ENCODE peak calls at places on chromosomes 1 and 21, in nine cellular contexts. One of them, this sample, is unnamed.

GRCh38 chr1:206954616-206955342 is 8.5 kb upstream of the PIGR start:
- DNase-seq in upper lobe of right lung: no peak
- DNase-seq in DND-41: no peak
- DNase-seq in heart left ventricle: no peak
- DNase-seq in mucosa of descending colon: no peak
- DNase-seq in astrocyte: no peak
- DNase-seq in prostate gland: no peak
- DNase-seq in IMR-90: no peak
- DNase-seq in A549: no peak
- DNase-seq in this sample: no peak

GRCh38 chr1:210244746-210245367 is 12.3 kb downstream of the SERTAD4 start:
- DNase-seq in prostate gland: no peak
- DNase-seq in A549: no peak
- DNase-seq in mucosa of descending colon: no peak
- DNase-seq in heart left ventricle: no peak
- DNase-seq in IMR-90: no peak
- DNase-seq in DND-41: no peak
- DNase-seq in upper lobe of right lung: no peak
- DNase-seq in astrocyte: peak; percentile 78
- DNase-seq in this sample: no peak

GRCh38 chr1:197441990-197442389 is 173.9 kb downstream of the CRB1 start:
- DNase-seq in A549: no peak
- DNase-seq in astrocyte: peak; percentile 97
- DNase-seq in DND-41: no peak
- DNase-seq in heart left ventricle: peak; percentile 50
- DNase-seq in prostate gland: no peak
- DNase-seq in mucosa of descending colon: no peak
- DNase-seq in IMR-90: peak; percentile 74
- DNase-seq in upper lobe of right lung: no peak
- DNase-seq in this sample: no peak

GRCh38 chr1:24952413-24952841 is 22.4 kb upstream of the RUNX3 start:
- DNase-seq in prostate gland: no peak
- DNase-seq in mucosa of descending colon: no peak
- DNase-seq in DND-41: peak; percentile 79
- DNase-seq in astrocyte: no peak
- DNase-seq in A549: no peak
- DNase-seq in heart left ventricle: peak; percentile 3
- DNase-seq in IMR-90: no peak
- DNase-seq in upper lobe of right lung: no peak
- DNase-seq in this sample: peak; percentile 78

GRCh38 chr1:112515311-112516009 is 6.7 kb downstream of the WNT2B start:
- DNase-seq in prostate gland: no peak
- DNase-seq in mucosa of descending colon: no peak
- DNase-seq in upper lobe of right lung: no peak
- DNase-seq in IMR-90: peak; percentile 83
- DNase-seq in heart left ventricle: no peak
- DNase-seq in DND-41: no peak
- DNase-seq in A549: no peak
- DNase-seq in astrocyte: peak; percentile 62
- DNase-seq in this sample: no peak

GRCh38 chr1:117231748-117232373 is 21.1 kb upstream of the VTCN1 start:
- DNase-seq in heart left ventricle: no peak
- DNase-seq in mucosa of descending colon: no peak
- DNase-seq in astrocyte: no peak
- DNase-seq in IMR-90: no peak
- DNase-seq in A549: no peak
- DNase-seq in upper lobe of right lung: no peak
- DNase-seq in prostate gland: peak; percentile 36
- DNase-seq in DND-41: no peak
- DNase-seq in this sample: no peak

GRCh38 chr1:220700591-220701179 is 10.5 kb downstream of the C1orf115 start:
- DNase-seq in DND-41: no peak
- DNase-seq in prostate gland: peak; percentile 61
- DNase-seq in mucosa of descending colon: no peak
- DNase-seq in heart left ventricle: no peak
- DNase-seq in IMR-90: no peak
- DNase-seq in astrocyte: no peak
- DNase-seq in A549: no peak
- DNase-seq in upper lobe of right lung: no peak
- DNase-seq in this sample: no peak

GRCh38 chr1:218880484-218881060 is 293.1 kb upstream of the LYPLAL1 start:
- DNase-seq in upper lobe of right lung: no peak
- DNase-seq in A549: no peak
- DNase-seq in astrocyte: peak; percentile 11
- DNase-seq in mucosa of descending colon: no peak
- DNase-seq in heart left ventricle: no peak
- DNase-seq in DND-41: no peak
- DNase-seq in IMR-90: no peak
- DNase-seq in prostate gland: no peak
- DNase-seq in this sample: no peak

GRCh38 chr1:161198206-161198876 is 513 bp downstream of the ADAMTS4 start:
- DNase-seq in upper lobe of right lung: no peak
- DNase-seq in A549: no peak
- DNase-seq in heart left ventricle: peak; percentile 49
- DNase-seq in DND-41: no peak
- DNase-seq in prostate gland: no peak
- DNase-seq in mucosa of descending colon: no peak
- DNase-seq in astrocyte: no peak
- DNase-seq in IMR-90: no peak
- DNase-seq in this sample: no peak

GRCh38 chr21:41703857-41704501 is 62.9 kb downstream of the RIPK4 start:
- DNase-seq in IMR-90: no peak
- DNase-seq in A549: no peak
- DNase-seq in astrocyte: no peak
- DNase-seq in upper lobe of right lung: no peak
- DNase-seq in DND-41: no peak
- DNase-seq in prostate gland: peak; percentile 87
- DNase-seq in mucosa of descending colon: peak; percentile 88
- DNase-seq in heart left ventricle: no peak
- DNase-seq in this sample: no peak

GRCh38 chr1:24536391-24536840 is 19.5 kb upstream of the NCMAP start:
- DNase-seq in heart left ventricle: no peak
- DNase-seq in mucosa of descending colon: no peak
- DNase-seq in astrocyte: peak; percentile 65
- DNase-seq in A549: no peak
- DNase-seq in DND-41: peak; percentile 17
- DNase-seq in IMR-90: peak; percentile 71
- DNase-seq in prostate gland: no peak
- DNase-seq in upper lobe of right lung: no peak
- DNase-seq in this sample: peak; percentile 79

GRCh38 chr1:15939181-15940109 is 36.5 kb downstream of the ZBTB17 start:
- DNase-seq in IMR-90: peak; percentile 63
- DNase-seq in DND-41: no peak
- DNase-seq in prostate gland: peak; percentile 59
- DNase-seq in heart left ventricle: no peak
- DNase-seq in astrocyte: no peak
- DNase-seq in mucosa of descending colon: no peak
- DNase-seq in A549: peak; percentile 25
- DNase-seq in upper lobe of right lung: no peak
- DNase-seq in this sample: no peak

GRCh38 chr1:182226618-182227017 is 165.0 kb downstream of the GLUL start:
- DNase-seq in A549: no peak
- DNase-seq in prostate gland: no peak
- DNase-seq in IMR-90: no peak
- DNase-seq in heart left ventricle: no peak
- DNase-seq in DND-41: no peak
- DNase-seq in mucosa of descending colon: no peak
- DNase-seq in upper lobe of right lung: no peak
- DNase-seq in astrocyte: no peak
- DNase-seq in this sample: no peak

DNA sequence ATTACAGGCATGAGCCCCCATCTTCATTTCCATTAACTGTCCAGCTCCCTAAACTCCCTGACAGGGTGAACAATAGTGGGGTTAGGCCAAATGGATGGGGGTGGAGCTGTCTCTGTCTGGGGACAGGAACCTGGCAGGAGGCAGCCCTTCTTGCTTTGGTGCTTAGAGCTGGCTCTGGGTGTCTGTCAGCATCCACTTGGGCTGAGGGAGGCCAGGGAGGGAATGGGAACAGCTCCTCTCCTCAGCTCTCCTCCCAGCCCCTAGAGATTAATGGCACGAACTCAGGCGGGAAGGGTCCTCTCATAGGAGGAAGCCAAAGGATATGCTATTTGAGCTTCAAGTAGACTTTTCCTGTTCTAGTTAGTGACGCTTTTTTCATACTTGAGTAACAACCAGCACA is 11.1 kb upstream of the ETV3L start:
- DNase-seq in astrocyte: no peak
- DNase-seq in heart left ventricle: no peak
- DNase-seq in DND-41: no peak
- DNase-seq in mucosa of descending colon: no peak
- DNase-seq in upper lobe of right lung: peak; percentile 26
- DNase-seq in IMR-90: no peak
- DNase-seq in A549: no peak
- DNase-seq in prostate gland: no peak
- DNase-seq in this sample: no peak
- H3K4me3 ChIP-seq in astrocyte: no peak overlapping the region
- H3K4me3 ChIP-seq in heart left ventricle: no peak overlapping the region
- H3K4me3 ChIP-seq in DND-41: no peak overlapping the region
- H3K4me3 ChIP-seq in mucosa of descending colon: no peak overlapping the region
- H3K4me3 ChIP-seq in upper lobe of right lung: no peak overlapping the region
- H3K4me3 ChIP-seq in IMR-90: no peak overlapping the region
- H3K4me3 ChIP-seq in A549: no peak overlapping the region
- H3K4me3 ChIP-seq in prostate gland: no peak overlapping the region
- H3K4me3 ChIP-seq in this sample: no peak overlapping the region

DNA sequence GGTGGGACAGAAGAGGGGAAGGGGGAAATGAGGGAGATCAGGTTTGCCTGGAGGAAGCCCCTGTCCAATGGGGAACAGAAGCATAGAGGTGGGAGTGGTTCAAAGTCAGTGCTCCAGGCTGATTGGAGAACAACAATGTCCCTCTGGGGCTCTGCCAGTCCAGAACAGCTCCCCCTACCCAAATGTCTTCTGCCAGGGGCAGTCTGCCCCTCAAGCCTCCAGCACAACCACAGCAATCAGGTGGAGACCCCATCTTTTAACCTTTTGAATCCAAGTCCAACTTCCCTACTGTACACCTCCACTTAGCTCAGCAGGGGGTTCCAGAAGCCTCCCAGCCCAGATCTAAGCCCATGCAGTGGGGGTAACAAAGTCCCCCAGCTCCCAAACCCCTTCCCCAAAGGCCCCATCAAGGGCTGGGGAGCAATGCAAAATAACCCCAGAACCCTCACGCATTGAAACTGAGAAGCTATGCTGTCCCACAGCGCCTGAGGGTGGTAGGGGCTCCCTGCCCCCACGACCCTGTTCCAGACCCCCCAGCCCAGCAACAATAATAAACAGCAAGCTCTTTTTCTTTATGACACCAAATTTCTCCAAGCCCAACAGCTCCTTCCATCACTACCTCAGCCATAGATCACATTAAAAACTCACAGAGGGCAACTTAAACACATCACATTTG is 3.3 kb downstream of the AHDC1 start:
- DNase-seq in heart left ventricle: no peak
- DNase-seq in A549: no peak
- DNase-seq in IMR-90: peak; percentile 45
- DNase-seq in astrocyte: no peak
- DNase-seq in upper lobe of right lung: no peak
- DNase-seq in DND-41: no peak
- DNase-seq in prostate gland: no peak
- DNase-seq in mucosa of descending colon: no peak
- DNase-seq in this sample: no peak
- TF ChIP-seq CTCF in heart left ventricle: no peak
- TF ChIP-seq CTCF in A549: no peak
- TF ChIP-seq CTCF in IMR-90: no peak
- TF ChIP-seq CTCF in astrocyte: no peak
- TF ChIP-seq CTCF in upper lobe of right lung: no peak
- TF ChIP-seq CTCF in DND-41: no peak
- TF ChIP-seq CTCF in prostate gland: no peak
- TF ChIP-seq CTCF in mucosa of descending colon: no peak
- TF ChIP-seq CTCF in this sample: no peak

GRCh38 chr1:5644281-5645134 is 347.7 kb downstream of the NPHP4 start:
- DNase-seq in prostate gland: no peak
- DNase-seq in mucosa of descending colon: no peak
- DNase-seq in heart left ventricle: no peak
- DNase-seq in DND-41: no peak
- DNase-seq in IMR-90: no peak
- DNase-seq in upper lobe of right lung: no peak
- DNase-seq in astrocyte: no peak
- DNase-seq in A549: no peak
- DNase-seq in this sample: no peak

GRCh38 chr1:5647226-5647625 is 345.0 kb downstream of the NPHP4 start:
- DNase-seq in DND-41: no peak
- DNase-seq in mucosa of descending colon: no peak
- DNase-seq in upper lobe of right lung: no peak
- DNase-seq in prostate gland: no peak
- DNase-seq in A549: no peak
- DNase-seq in astrocyte: no peak
- DNase-seq in IMR-90: no peak
- DNase-seq in heart left ventricle: no peak
- DNase-seq in this sample: no peak

GRCh38 chr1:5645135-5645399 is 347.2 kb downstream of the NPHP4 start:
- DNase-seq in prostate gland: no peak
- DNase-seq in IMR-90: no peak
- DNase-seq in A549: no peak
- DNase-seq in DND-41: no peak
- DNase-seq in heart left ventricle: no peak
- DNase-seq in upper lobe of right lung: no peak
- DNase-seq in mucosa of descending colon: no peak
- DNase-seq in astrocyte: no peak
- DNase-seq in this sample: no peak

GRCh38 chr1:5645929-5646328 is 346.3 kb downstream of the NPHP4 start:
- DNase-seq in astrocyte: no peak
- DNase-seq in IMR-90: no peak
- DNase-seq in A549: no peak
- DNase-seq in prostate gland: no peak
- DNase-seq in upper lobe of right lung: no peak
- DNase-seq in DND-41: no peak
- DNase-seq in heart left ventricle: no peak
- DNase-seq in mucosa of descending colon: no peak
- DNase-seq in this sample: no peak

GRCh38 chr1:5646486-5646885 is 345.7 kb downstream of the NPHP4 start:
- DNase-seq in mucosa of descending colon: no peak
- DNase-seq in heart left ventricle: no peak
- DNase-seq in astrocyte: no peak
- DNase-seq in DND-41: no peak
- DNase-seq in IMR-90: no peak
- DNase-seq in A549: no peak
- DNase-seq in upper lobe of right lung: no peak
- DNase-seq in prostate gland: no peak
- DNase-seq in this sample: no peak
- H3K4me3 ChIP-seq in mucosa of descending colon: no peak overlapping the region
- H3K4me3 ChIP-seq in heart left ventricle: no peak overlapping the region
- H3K4me3 ChIP-seq in astrocyte: no peak overlapping the region
- H3K4me3 ChIP-seq in DND-41: no peak overlapping the region
- H3K4me3 ChIP-seq in IMR-90: no peak overlapping the region
- H3K4me3 ChIP-seq in A549: no peak overlapping the region
- H3K4me3 ChIP-seq in upper lobe of right lung: no peak overlapping the region
- H3K4me3 ChIP-seq in prostate gland: no peak overlapping the region
- H3K4me3 ChIP-seq in this sample: no peak overlapping the region

DNA sequence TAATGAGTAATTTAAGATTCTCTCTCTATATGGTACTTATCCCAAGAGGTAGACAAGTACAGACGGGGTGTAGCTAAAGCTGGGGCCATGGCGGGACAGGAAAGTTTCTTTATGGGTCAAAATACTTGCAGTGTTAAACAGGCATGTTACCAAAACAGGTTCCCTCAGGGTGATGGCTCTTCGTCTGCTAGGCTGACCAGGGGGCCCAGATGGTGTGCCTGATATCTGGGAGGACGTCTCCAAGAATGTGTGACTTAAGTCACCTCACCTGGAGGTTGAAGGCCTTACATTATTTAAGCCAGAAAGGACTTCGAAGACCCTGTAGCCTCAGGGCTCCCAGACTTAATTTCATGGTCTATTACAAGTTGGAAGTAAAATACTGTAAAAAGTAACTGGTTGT is 52.7 kb upstream of the FMOD start:
- DNase-seq in IMR-90: no peak
- DNase-seq in heart left ventricle: no peak
- DNase-seq in upper lobe of right lung: no peak
- DNase-seq in DND-41: no peak
- DNase-seq in prostate gland: no peak
- DNase-seq in mucosa of descending colon: no peak
- DNase-seq in astrocyte: no peak
- DNase-seq in A549: no peak
- DNase-seq in this sample: no peak
- TF ChIP-seq CTCF in IMR-90: no peak
- TF ChIP-seq CTCF in heart left ventricle: no peak
- TF ChIP-seq CTCF in upper lobe of right lung: no peak
- TF ChIP-seq CTCF in DND-41: no peak
- TF ChIP-seq CTCF in prostate gland: no peak
- TF ChIP-seq CTCF in mucosa of descending colon: no peak
- TF ChIP-seq CTCF in astrocyte: no peak
- TF ChIP-seq CTCF in A549: no peak
- TF ChIP-seq CTCF in this sample: no peak

This sample was measured in GM12865.